ENCODE peak calls at places on chromosomes 12 and 14, in ten cellular contexts. V is lower leg skin, N is A549, K is adrenal gland, R is testis, L is ovary, J is uterus, Y is K562, X is spleen, E is transverse colon. Q is an unnamed sample.

GRCh38 chr12:56521590-56522371 is at the start of gene RBMS2:
- DNase-seq in E (peak), Y (peak), R (peak), X (no peak), V (peak), K (peak), N (peak), J (peak), L (peak), Q (peak)

GRCh38 chr12:29693962-29694361 is 89.8 kb downstream of the TMTC1 start:
- DNase-seq in J (no peak), L (no peak), E (no peak), Y (no peak), R (no peak), X (no peak), V (no peak), K (no peak), N (no peak), Q (no peak)

GRCh38 chr12:96401061-96401871 is 1.0 kb upstream of the CDK17 start:
- DNase-seq in Y (peak), N (peak), L (peak), V (no peak), J (no peak), E (peak), R (peak), K (peak), X (no peak), Q (peak)

GRCh38 chr12:77777274-77777673 is 53.4 kb upstream of the NAV3 start:
- DNase-seq in K (no peak), N (no peak), X (no peak), Y (no peak), V (no peak), E (no peak), J (no peak), L (no peak), R (no peak), Q (no peak)

GRCh38 chr12:80551897-80552296 is 107.9 kb downstream of the PTPRQ start:
- DNase-seq in R (no peak), X (no peak), Y (no peak), V (no peak), J (peak), N (peak), E (no peak), L (no peak), K (peak), Q (no peak)

GRCh38 chr14:48391661-48392060 is 716.3 kb upstream of the MDGA2 start:
- DNase-seq in N (no peak), R (no peak), L (no peak), X (no peak), E (no peak), K (no peak), V (no peak), J (no peak), Y (no peak), Q (no peak)

GRCh38 chr14:86781111-86781510 is 1211.9 kb downstream of the GALC start:
- DNase-seq in E (no peak), L (no peak), N (no peak), V (no peak), Y (no peak), K (no peak), J (no peak), R (no peak), X (no peak), Q (no peak)

GRCh38 chr12:78390920-78391319 is 473.7 kb upstream of the SYT1 start:
- DNase-seq in L (no peak), K (no peak), R (no peak), E (no peak), X (no peak), V (no peak), Y (no peak), N (no peak), J (no peak), Q (no peak)

GRCh38 chr12:65632131-65632855 is 192.0 kb upstream of the HMGA2 start:
- DNase-seq in K (no peak), V (no peak), L (no peak), J (no peak), R (no peak), Y (no peak), N (no peak), X (no peak), E (no peak), Q (no peak)

GRCh38 chr12:71299541-71300376 is 139.8 kb upstream of the LGR5 start:
- DNase-seq in Y (peak), R (no peak), L (no peak), K (no peak), J (no peak), N (no peak), E (no peak), X (no peak), V (no peak), Q (no peak)

GRCh38 chr12:102769323-102769916 is 147.6 kb downstream of the PAH start:
- DNase-seq in X (no peak), K (peak), R (peak), E (peak), L (peak), V (peak), Y (peak), N (peak), J (peak), Q (peak)

GRCh38 chr12:57237952-57238853 is 8.7 kb downstream of the SHMT2 start:
- DNase-seq in R (no peak), E (peak), V (no peak), J (peak), Y (peak), K (no peak), X (peak), N (no peak), L (no peak), Q (no peak)

GRCh38 chr12:32742133-32742532 is 13.6 kb downstream of the YARS2 start:
- DNase-seq in L (no peak), X (no peak), R (no peak), N (no peak), V (no peak), E (no peak), J (no peak), K (no peak), Y (no peak), Q (no peak)

GRCh38 chr14:87952307-87953094 is 40.5 kb downstream of the GALC start:
- DNase-seq in N (no peak), E (no peak), V (no peak), K (no peak), X (no peak), L (no peak), J (no peak), R (no peak), Y (no peak), Q (no peak)

GRCh38 chr14:95021588-95021987 is 135.7 kb downstream of the DICER1 start:
- DNase-seq in J (no peak), L (no peak), K (no peak), N (no peak), R (no peak), V (no peak), E (no peak), Y (no peak), X (no peak), Q (no peak)

GRCh38 chr12:40723001-40723400 is 30.8 kb downstream of the CNTN1 start:
- DNase-seq in N (no peak), E (no peak), Y (no peak), L (no peak), X (no peak), V (no peak), R (no peak), K (no peak), J (no peak), Q (no peak)

GRCh38 chr12:126248871-126249403 is 1183.7 kb downstream of the AACS start:
- DNase-seq in Y (no peak), N (no peak), J (no peak), R (no peak), K (no peak), L (no peak), X (no peak), E (no peak), V (no peak), Q (no peak)

GRCh38 chr12:72076558-72076915 is 137.9 kb downstream of the TPH2 start:
- DNase-seq in N (no peak), V (no peak), Y (no peak), K (no peak), R (no peak), E (no peak), J (no peak), L (no peak), X (no peak), Q (no peak)

GRCh38 chr14:23174266-23174665 is 9.2 kb downstream of the SLC7A8 start:
- DNase-seq in Y (no peak), J (peak), R (no peak), K (no peak), N (no peak), E (no peak), X (no peak), V (no peak), L (no peak), Q (no peak)

GRCh38 chr12:86193931-86194330 is 62.3 kb downstream of the MGAT4C start:
- DNase-seq in Y (no peak), V (no peak), X (no peak), L (no peak), N (no peak), K (no peak), R (no peak), E (no peak), J (no peak), Q (no peak)

GRCh38 chr14:31927348-31927826 is 149.7 kb upstream of the ARHGAP5 start:
- DNase-seq in R (no peak), Y (no peak), L (no peak), N (peak), X (no peak), J (peak), E (no peak), K (no peak), V (no peak), Q (no peak)

GRCh38 chr12:88206636-88207035 is 64.5 kb downstream of the TMTC3 start:
- DNase-seq in L (no peak), X (no peak), Y (no peak), V (no peak), R (no peak), K (no peak), J (peak), N (no peak), E (no peak), Q (no peak)

GRCh38 chr12:54167500-54167896 is 21.3 kb downstream of the SMUG1 start:
- DNase-seq in V (no peak), E (no peak), Y (no peak), X (no peak), J (no peak), K (no peak), R (no peak), L (no peak), N (no peak), Q (no peak)

GRCh38 chr12:31588976-31589375 is 2.0 kb downstream of the DENND5B start:
- DNase-seq in X (no peak), K (no peak), N (no peak), E (no peak), Y (no peak), R (no peak), L (no peak), J (no peak), V (no peak), Q (no peak)

GRCh38 chr12:64682572-64683277 is 72.4 kb downstream of the RASSF3 start:
- DNase-seq in J (peak), V (peak), N (no peak), X (no peak), E (peak), L (peak), R (no peak), K (peak), Y (no peak), Q (peak)

GRCh38 chr12:26203167-26203566 is 7.8 kb downstream of the SSPN start:
- DNase-seq in J (no peak), K (no peak), V (no peak), Y (no peak), L (no peak), N (no peak), R (no peak), X (no peak), E (no peak), Q (no peak)

GRCh38 chr12:45299132-45299692 is 83.3 kb downstream of the ANO6 start:
- DNase-seq in L (no peak), Y (no peak), R (no peak), K (peak), X (no peak), E (no peak), J (no peak), V (no peak), N (no peak), Q (no peak)

DNA sequence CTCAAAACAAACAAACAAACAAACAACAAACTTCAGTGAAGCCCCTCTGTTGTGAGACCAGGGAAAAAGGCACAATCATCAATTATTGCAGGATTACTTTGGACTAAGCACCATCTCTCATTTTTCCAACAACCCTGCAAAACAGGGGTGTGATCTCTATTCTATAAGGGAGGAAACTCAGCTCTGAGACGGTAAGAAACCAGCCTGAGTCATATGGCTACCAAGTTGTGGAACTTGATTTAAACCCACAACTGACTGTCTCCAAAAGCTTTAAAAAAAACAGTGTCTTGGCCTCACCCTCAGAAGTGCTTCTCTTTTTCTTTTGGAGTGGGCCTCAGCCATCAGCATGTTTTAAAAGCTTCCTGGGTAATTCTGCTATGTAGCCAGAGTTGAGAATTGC is 49.8 kb downstream of the RIN3 start:
- DNase-seq in K (no peak), Y (no peak), X (no peak), J (no peak), R (no peak), L (no peak), E (no peak), V (no peak), N (no peak), Q (no peak)
- TF ChIP-seq CTCF in K (no peak), Y (no peak), X (no peak), J (no peak), R (no peak), L (no peak), E (no peak), V (no peak), N (no peak), Q (no peak)

GRCh38 chr12:101207086-101207780 is 2.8 kb downstream of the SLC5A8 start:
- DNase-seq in L (no peak), N (no peak), Y (no peak), K (no peak), E (no peak), X (no peak), R (no peak), V (no peak), J (no peak), Q (no peak)

GRCh38 chr12:101204598-101205304 is 5.3 kb downstream of the SLC5A8 start:
- DNase-seq in V (no peak), K (no peak), X (no peak), R (peak), N (no peak), E (no peak), J (no peak), Y (no peak), L (no peak), Q (no peak)

DNA sequence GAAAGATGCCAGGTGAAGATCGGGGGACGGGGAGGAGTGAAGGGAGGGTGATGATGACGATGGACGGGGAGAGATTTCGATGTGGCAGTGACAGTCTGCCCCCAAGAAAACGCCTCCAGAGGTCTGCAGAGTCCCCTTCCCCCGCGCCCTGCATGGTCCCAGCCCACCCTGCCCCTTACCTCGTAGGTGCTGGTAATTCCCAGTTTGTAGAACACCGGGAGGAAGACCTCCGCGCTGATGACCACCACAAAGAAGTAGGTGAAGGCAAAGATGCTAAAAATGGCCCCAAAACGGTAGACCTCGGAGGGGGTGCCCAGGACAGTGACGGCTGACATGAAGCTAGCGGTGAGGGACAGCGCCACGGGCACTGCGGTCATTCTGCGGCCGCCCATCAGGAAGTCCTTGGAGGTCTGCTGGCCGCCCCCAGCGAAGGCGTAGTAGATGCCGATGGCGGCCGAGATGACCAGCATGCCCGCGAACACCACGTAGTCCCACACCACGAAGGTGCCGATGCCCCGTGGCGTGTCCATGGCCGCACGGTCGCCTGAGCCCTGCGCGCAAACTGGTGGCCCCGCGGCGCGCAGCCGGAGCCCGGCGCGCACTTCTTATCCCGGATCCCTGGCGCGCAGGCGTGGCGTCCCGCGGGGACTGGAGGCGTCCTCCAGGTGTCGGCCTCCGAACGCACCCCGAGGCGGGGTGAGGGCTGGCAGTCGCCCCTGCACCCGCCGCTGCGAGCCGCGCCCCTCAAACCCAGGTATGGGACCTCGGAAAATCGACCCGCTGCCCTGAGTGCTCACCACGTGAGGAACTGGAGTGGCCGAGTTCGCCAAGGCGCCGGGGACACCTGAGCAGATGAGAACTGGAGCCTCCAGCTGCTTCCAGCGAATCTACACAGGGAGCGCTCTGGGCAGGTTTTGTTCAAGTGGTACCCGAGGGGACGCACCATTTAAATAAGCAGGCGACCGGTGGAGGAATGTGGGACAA is at the start of gene SLC5A8:
- DNase-seq in V (no peak), J (no peak), L (peak), K (peak), X (no peak), N (no peak), Y (no peak), R (peak), E (peak), Q (no peak)
- TF ChIP-seq POLR2A in V (no peak), J (no peak), L (no peak), K (no peak), X (no peak), N (no peak), Y (no peak), R (no peak), E (no peak), Q (no peak)

GRCh38 chr14:105489607-105490317 is 1.3 kb upstream of the TEDC1 start:
- DNase-seq in K (peak), Y (peak), E (peak), R (peak), J (peak), N (peak), X (peak), V (peak), L (peak), Q (peak)
- TF ChIP-seq CTCF in K (peak), Y (peak), E (peak), R (peak), J (peak), N (peak), X (peak), V (no peak), L (peak), Q (peak)

GRCh38 chr12:13100882-13101769 is 2.3 kb downstream of the GSG1 start:
- DNase-seq in K (peak), L (peak), R (peak), N (peak), E (peak), X (peak), Y (peak), J (peak), V (peak), Q (peak)
- TF ChIP-seq POLR2A in K (peak), L (peak), R (no peak), N (peak), E (peak), X (peak), Y (no peak), J (peak), V (no peak), Q (peak)

GRCh38 chr12:2959508-2960431 is 573 bp downstream of the TEAD4 start:
- DNase-seq in L (peak), Y (peak), K (peak), X (peak), N (peak), E (peak), J (peak), V (peak), R (peak), Q (peak)
- TF ChIP-seq CTCF in L (no peak), Y (no peak), K (no peak), X (no peak), N (no peak), E (no peak), J (no peak), V (no peak), R (no peak), Q (no peak)

Q was measured in body of pancreas.